ENCODE peak calls at places on chromosomes 16 and 17, in seven cellular contexts. M is C1 segment of cervical spinal cord, E is AG09319, P is T-helper 9 cell, K is Daoy, W is NCI-H524, J is astrocyte of the hippocampus. R is an unnamed sample.

GRCh38 chr17:47720754-47721533 is 12.1 kb upstream of the TBX21 start:
- DNase-seq in J (peak), P (peak), E (no peak), W (no peak), M (no peak), K (peak), R (peak)

GRCh38 chr17:78781339-78782304 is at the start of gene CYTH1:
- DNase-seq in M (peak), P (no peak), E (no peak), W (peak), J (peak), K (peak), R (peak)

GRCh38 chr17:7856081-7856791 is 1.1 kb downstream of the NAA38 start:
- DNase-seq in K (no peak), J (no peak), W (no peak), M (no peak), E (no peak), P (peak), R (no peak)

GRCh38 chr17:82801377-82801970 is 38.3 kb downstream of the ZNF750 start:
- DNase-seq in E (no peak), P (no peak), M (no peak), J (no peak), W (no peak), K (no peak), R (no peak)

GRCh38 chr16:78742501-78743283 is 643.2 kb downstream of the WWOX start:
- DNase-seq in M (peak), E (no peak), J (no peak), W (no peak), P (peak), K (peak), R (peak)

GRCh38 chr16:4416200-4417032 is at the start of gene CORO7:
- DNase-seq in E (peak), M (peak), K (peak), P (peak), J (peak), W (peak), R (peak)

GRCh38 chr16:30948956-30949654 is at the start of gene ORAI3:
- DNase-seq in E (no peak), P (no peak), J (peak), W (peak), K (peak), M (peak), R (peak)

GRCh38 chr17:34580685-34581445 is 1.5 kb downstream of the TMEM132E start:
- DNase-seq in W (peak), P (no peak), M (peak), E (no peak), K (peak), J (peak), R (no peak)

GRCh38 chr16:55021595-55022475 is 91.2 kb downstream of the IRX5 start:
- DNase-seq in E (no peak), J (no peak), W (peak), P (no peak), K (peak), M (no peak), R (peak)

GRCh38 chr17:57517216-57517518 is 227.9 kb downstream of the CCDC182 start:
- DNase-seq in P (no peak), W (peak), J (no peak), M (no peak), E (no peak), K (no peak), R (no peak)

GRCh38 chr17:53141731-53142130 is 681.0 kb upstream of the KIF2B start:
- DNase-seq in E (no peak), J (no peak), K (no peak), P (no peak), M (no peak), W (no peak), R (no peak)

GRCh38 chr17:34146440-34147043 is 108.5 kb upstream of the CCL2 start:
- DNase-seq in W (peak), P (peak), J (peak), K (peak), E (no peak), M (no peak), R (peak)

R was measured in M059J.